ENCODE peak calls at places on chromosome 1, in seven cellular contexts. Y is T-helper 2 cell, H is NCI-H1694, Z is GM04504, U is WTC11, E is uterus, L is T-helper 9 cell. F is an unnamed sample.

GRCh38 chr1:5780324-5780716 is 211.9 kb downstream of the NPHP4 start:
- DNase-seq in Z (no peak), U (no peak), H (no peak), Y (no peak), L (no peak), E (no peak), F (no peak)

GRCh38 chr1:108034396-108034795 is 69.4 kb upstream of the VAV3 start:
- DNase-seq in E (no peak), U (no peak), L (no peak), Z (no peak), Y (no peak), H (no peak), F (no peak)

GRCh38 chr1:219039755-219040154 is 133.9 kb upstream of the LYPLAL1 start:
- DNase-seq in Z (no peak), Y (no peak), L (no peak), H (no peak), E (no peak), U (no peak), F (no peak)

GRCh38 chr1:23650344-23650990 is 41.1 kb upstream of the RPL11 start:
- DNase-seq in H (no peak), U (no peak), E (no peak), L (no peak), Y (no peak), Z (no peak), F (no peak)

GRCh38 chr1:4415476-4415875 is 238.9 kb upstream of the AJAP1 start:
- DNase-seq in L (no peak), E (no peak), H (no peak), Y (no peak), Z (no peak), U (no peak), F (no peak)

GRCh38 chr1:15577691-15578090 is 7.2 kb downstream of the AGMAT start:
- DNase-seq in U (no peak), Z (no peak), E (no peak), H (no peak), L (no peak), Y (no peak), F (no peak)

GRCh38 chr1:2150836-2151235 is 43.7 kb downstream of the FAAP20 start:
- DNase-seq in Y (no peak), L (no peak), H (no peak), E (no peak), Z (no peak), U (no peak), F (no peak)

GRCh38 chr1:9345471-9345870 is 52.8 kb downstream of the SPSB1 start:
- DNase-seq in Z (no peak), H (no peak), L (no peak), E (no peak), Y (no peak), U (no peak), F (no peak)

GRCh38 chr1:171881466-171881865 is 40.2 kb downstream of the DNM3 start:
- DNase-seq in L (no peak), H (no peak), Y (no peak), Z (no peak), E (no peak), U (no peak), F (peak)

GRCh38 chr1:10105484-10105883 is 72.7 kb downstream of the UBE4B start:
- DNase-seq in Z (no peak), U (no peak), H (no peak), E (no peak), L (no peak), Y (no peak), F (no peak)

GRCh38 chr1:61079898-61080336 is 2.4 kb upstream of the NFIA start:
- DNase-seq in E (peak), Y (no peak), H (peak), U (peak), L (no peak), Z (peak), F (peak)

GRCh38 chr1:41976671-41977070 is 57.9 kb upstream of the HIVEP3 start:
- DNase-seq in E (no peak), Z (no peak), L (no peak), U (no peak), Y (no peak), H (no peak), F (no peak)

GRCh38 chr1:207840380-207840779 is 70.5 kb downstream of the CD34 start:
- DNase-seq in H (no peak), L (no peak), E (no peak), U (no peak), Y (no peak), Z (no peak), F (no peak)

GRCh38 chr1:193703655-193704054 is 517.2 kb upstream of the B3GALT2 start:
- DNase-seq in Y (no peak), U (no peak), Z (no peak), L (no peak), H (no peak), E (no peak), F (no peak)

GRCh38 chr1:90959352-90960206 is 62.3 kb downstream of the ZNF644 start:
- DNase-seq in L (no peak), Z (no peak), U (no peak), E (no peak), Y (no peak), H (no peak), F (no peak)

GRCh38 chr1:85047472-85048295 is 616 bp downstream of the MCOLN3 start:
- DNase-seq in Z (no peak), Y (no peak), L (no peak), U (peak), H (no peak), E (no peak), F (no peak)

GRCh38 chr1:209674957-209675566 is at the start of gene G0S2:
- DNase-seq in E (peak), L (no peak), U (peak), Y (no peak), Z (no peak), H (no peak), F (peak)

GRCh38 chr1:166514067-166514466 is 325.2 kb upstream of the POGK start:
- DNase-seq in L (no peak), Y (no peak), H (no peak), E (no peak), Z (no peak), U (no peak), F (no peak)

GRCh38 chr1:225999912-226000337 is 782 bp upstream of the SDE2 start:
- DNase-seq in Z (no peak), U (no peak), Y (no peak), E (no peak), H (no peak), L (peak), F (peak)

GRCh38 chr1:177227978-177228720 is 57.4 kb downstream of the BRINP2 start:
- DNase-seq in U (no peak), Y (no peak), E (no peak), L (no peak), Z (no peak), H (no peak), F (no peak)

GRCh38 chr1:156118175-156118868 is 3.8 kb downstream of the LMNA start:
- DNase-seq in E (peak), U (no peak), H (no peak), L (peak), Y (no peak), Z (no peak), F (peak)

GRCh38 chr1:23554481-23555224 is 4.6 kb downstream of the ID3 start:
- DNase-seq in U (peak), L (peak), E (peak), Y (peak), H (peak), Z (no peak), F (peak)

GRCh38 chr1:32263744-32264143 is 12.7 kb downstream of the LCK start:
- DNase-seq in Y (no peak), U (no peak), H (no peak), Z (no peak), E (no peak), L (no peak), F (no peak)

GRCh38 chr1:147539122-147539575 is 2.2 kb upstream of the BCL9 start:
- DNase-seq in Y (no peak), E (peak), U (no peak), H (no peak), Z (peak), L (no peak), F (peak)

GRCh38 chr1:205587576-205587975 is 44.2 kb downstream of the ELK4 start:
- DNase-seq in Z (no peak), L (no peak), U (no peak), H (no peak), E (no peak), Y (no peak), F (no peak)

GRCh38 chr1:181778630-181779285 is 282.8 kb downstream of the ZNF648 start:
- DNase-seq in Y (no peak), Z (no peak), H (no peak), L (no peak), U (no peak), E (no peak), F (peak)

GRCh38 chr1:178362784-178363183 is 134.0 kb downstream of the CLEC20A start:
- DNase-seq in Z (no peak), E (no peak), U (no peak), Y (no peak), H (no peak), L (no peak), F (no peak)

GRCh38 chr1:54407957-54408700 is 1.9 kb upstream of the SSBP3 start:
- DNase-seq in U (no peak), Z (peak), Y (no peak), L (no peak), H (no peak), E (peak), F (peak)

GRCh38 chr1:42518894-42519293 is 55.8 kb downstream of the CCDC30 start:
- DNase-seq in H (no peak), Y (no peak), Z (no peak), L (no peak), U (no peak), E (no peak), F (no peak)

GRCh38 chr1:151534662-151535278 is 5.3 kb upstream of the TUFT1 start:
- DNase-seq in Y (peak), U (peak), E (peak), Z (peak), H (peak), L (peak), F (peak)

GRCh38 chr1:91651243-91651642 is 150.6 kb downstream of the CDC7 start:
- DNase-seq in H (no peak), Y (no peak), E (no peak), U (no peak), L (no peak), Z (no peak), F (no peak)

GRCh38 chr1:240134596-240134995 is 42.9 kb downstream of the FMN2 start:
- DNase-seq in H (no peak), Z (peak), E (no peak), L (no peak), U (no peak), Y (no peak), F (no peak)

GRCh38 chr1:32104127-32104526 is 3.7 kb upstream of the KPNA6 start:
- DNase-seq in E (no peak), H (no peak), Z (no peak), L (no peak), Y (no peak), U (no peak), F (no peak)

GRCh38 chr1:25167269-25168192 is 64.8 kb downstream of the SYF2 start:
- DNase-seq in Z (no peak), L (no peak), E (no peak), Y (no peak), H (no peak), U (no peak), F (no peak)

GRCh38 chr1:3892748-3893147 is 7.3 kb downstream of the C1orf174 start:
- DNase-seq in L (no peak), U (no peak), Y (no peak), E (no peak), H (no peak), Z (no peak), F (no peak)

GRCh38 chr1:53592521-53592982 is 133.4 kb downstream of the DMRTB1 start:
- DNase-seq in Z (no peak), E (peak), L (no peak), Y (no peak), U (peak), H (no peak), F (peak)

GRCh38 chr1:16183157-16183556 is 27.3 kb upstream of the EPHA2 start:
- DNase-seq in U (no peak), Y (no peak), Z (peak), L (no peak), H (no peak), E (peak), F (peak)

GRCh38 chr1:231663211-231663792 is 36.7 kb downstream of the DISC1 start:
- DNase-seq in Z (no peak), U (no peak), E (no peak), H (no peak), Y (no peak), L (no peak), F (no peak)

GRCh38 chr1:115179397-115179835 is 90.1 kb upstream of the TSPAN2 start:
- DNase-seq in L (no peak), E (no peak), Z (peak), Y (no peak), U (no peak), H (no peak), F (peak)

F was measured in Caki2.